ENCODE peak calls at places on chromosomes 1 and 21, in six cellular contexts. M is CD8-positive, alpha-beta T cell; D is AG10803; Z is stomach; T is BE2C; A is Peyer's patch. G is an unnamed sample.

GRCh38 chr1:6025269-6026094 is 20.2 kb upstream of the KCNAB2 start:
- DNase-seq in Z (no peak), M (no peak), A (no peak), D (no peak), T (no peak), G (no peak)

GRCh38 chr1:161258439-161259386 is at the start of gene PCP4L1:
- DNase-seq in D (peak), M (peak), T (peak), Z (peak), A (peak), G (no peak)

GRCh38 chr21:25449950-25450349 is 157.3 kb downstream of the MRPL39 start:
- DNase-seq in Z (no peak), M (no peak), T (no peak), D (no peak), A (no peak), G (no peak)

GRCh38 chr1:154407866-154408777 is 3.0 kb downstream of the IL6R start:
- DNase-seq in Z (no peak), T (no peak), A (no peak), M (no peak), D (peak), G (no peak)

GRCh38 chr1:99843760-99844159 is 6.4 kb upstream of the AGL start:
- DNase-seq in A (no peak), M (no peak), Z (no peak), D (no peak), T (no peak), G (no peak)

GRCh38 chr21:45053561-45053960 is 20.8 kb upstream of the ADARB1 start:
- DNase-seq in Z (no peak), A (no peak), M (no peak), T (no peak), D (no peak), G (no peak)

GRCh38 chr1:17189632-17190525 is 15.0 kb upstream of the PADI1 start:
- DNase-seq in T (no peak), M (no peak), Z (peak), D (peak), A (no peak), G (no peak)

GRCh38 chr1:41381691-41382530 is 20.7 kb downstream of the FOXO6 start:
- DNase-seq in M (no peak), D (peak), T (peak), A (no peak), Z (peak), G (no peak)

DNA sequence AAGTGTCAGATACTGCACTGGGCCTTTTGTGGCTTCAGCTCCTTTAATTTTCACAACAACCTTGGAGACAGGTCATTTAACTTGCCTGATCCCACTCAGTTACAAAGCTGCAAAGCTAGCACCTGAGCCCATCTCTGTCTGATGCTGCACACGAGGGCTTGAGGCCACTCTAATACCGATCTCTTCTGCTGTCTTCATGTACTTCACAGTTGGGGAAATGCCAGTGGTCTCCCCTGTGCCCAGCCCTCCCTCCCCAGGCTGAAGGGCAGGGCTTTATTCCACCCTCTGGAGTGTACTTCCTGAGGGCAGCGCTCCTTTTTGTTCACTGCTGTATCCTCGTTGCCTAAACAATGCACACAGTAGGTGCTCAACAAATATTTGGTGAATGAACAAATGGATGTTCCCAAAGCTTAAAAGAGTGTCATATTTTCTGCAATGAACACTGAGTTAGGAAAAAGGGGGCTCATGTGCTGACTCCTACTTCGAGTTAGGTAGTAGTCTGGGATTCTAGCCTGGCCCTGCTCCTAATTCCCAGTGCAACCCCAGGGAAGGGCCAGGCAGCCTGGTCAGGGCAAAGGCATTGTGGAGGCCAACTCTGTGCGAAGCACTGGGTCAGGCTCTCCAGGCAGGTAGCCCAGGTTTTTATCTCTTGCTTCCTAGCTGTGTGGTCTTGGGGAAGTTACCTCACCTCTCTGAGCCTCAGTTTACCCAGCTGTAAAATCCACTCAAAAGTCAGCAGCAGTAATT is 1.1 kb downstream of the TMCO4 start:
- DNase-seq in A (no peak), Z (no peak), T (no peak), D (no peak), M (no peak), G (no peak)
- H3K4me3 ChIP-seq in A (peak), Z (peak), T (no peak), D (peak), M (peak), G (no peak)

GRCh38 chr1:115280073-115280472 is 58.0 kb downstream of the NGF start:
- DNase-seq in T (no peak), M (no peak), A (no peak), Z (no peak), D (peak), G (no peak)
- H3K4me3 ChIP-seq in T (no peak), M (no peak), A (no peak), Z (no peak), D (peak), G (no peak)

GRCh38 chr1:31705080-31705866 is 1.5 kb upstream of the COL16A1 start:
- DNase-seq in D (peak), T (no peak), Z (peak), M (peak), A (peak), G (peak)
- H3K4me3 ChIP-seq in D (peak), T (no peak), Z (peak), M (no peak), A (peak), G (no peak)

GRCh38 chr1:81510701-81511100 is 290.0 kb upstream of the ADGRL2 start:
- DNase-seq in Z (no peak), D (no peak), A (no peak), M (no peak), T (no peak), G (no peak)
- H3K4me3 ChIP-seq in Z (no peak), D (no peak), A (no peak), M (no peak), T (no peak), G (no peak)

DNA sequence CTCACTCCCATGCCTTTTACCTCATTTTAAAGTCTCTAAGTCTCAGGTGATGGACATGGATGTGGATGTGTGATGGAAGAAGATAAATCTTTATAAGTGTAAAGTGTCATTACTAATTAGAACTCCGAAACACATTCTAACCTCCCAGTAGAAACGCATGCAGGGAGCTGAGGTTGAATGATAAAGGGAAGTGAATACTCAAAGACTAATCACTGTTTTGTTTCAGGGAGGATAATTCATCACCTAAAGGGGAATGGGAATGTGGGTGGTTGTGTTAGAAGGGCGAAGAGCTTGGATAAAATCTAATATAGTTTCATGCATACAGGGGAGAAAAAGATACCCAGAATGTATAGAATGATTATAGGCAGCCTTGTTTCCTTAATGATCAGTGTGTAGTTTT is 12.5 kb downstream of the NCAM2 start:
- DNase-seq in Z (no peak), A (no peak), M (no peak), T (no peak), D (no peak), G (no peak)
- H3K4me3 ChIP-seq in Z (no peak), A (no peak), M (no peak), T (no peak), D (no peak), G (no peak)

GRCh38 chr1:9715536-9716226 is 64.2 kb downstream of the PIK3CD start:
- DNase-seq in A (peak), Z (no peak), M (peak), T (no peak), D (no peak), G (no peak)
- H3K4me3 ChIP-seq in A (peak), Z (no peak), M (peak), T (no peak), D (no peak), G (no peak)

GRCh38 chr1:2277741-2278488 is 49.8 kb downstream of the SKI start:
- DNase-seq in A (no peak), M (no peak), Z (no peak), T (no peak), D (peak), G (no peak)

GRCh38 chr1:2279882-2280281 is 51.8 kb downstream of the SKI start:
- DNase-seq in Z (no peak), D (no peak), T (no peak), M (no peak), A (no peak), G (no peak)

GRCh38 chr1:2276803-2277580 is 48.9 kb downstream of the SKI start:
- DNase-seq in A (no peak), T (no peak), M (no peak), Z (no peak), D (peak), G (no peak)

GRCh38 chr1:2279210-2279639 is 51.1 kb downstream of the SKI start:
- DNase-seq in A (no peak), Z (no peak), M (no peak), T (no peak), D (peak), G (no peak)

DNA sequence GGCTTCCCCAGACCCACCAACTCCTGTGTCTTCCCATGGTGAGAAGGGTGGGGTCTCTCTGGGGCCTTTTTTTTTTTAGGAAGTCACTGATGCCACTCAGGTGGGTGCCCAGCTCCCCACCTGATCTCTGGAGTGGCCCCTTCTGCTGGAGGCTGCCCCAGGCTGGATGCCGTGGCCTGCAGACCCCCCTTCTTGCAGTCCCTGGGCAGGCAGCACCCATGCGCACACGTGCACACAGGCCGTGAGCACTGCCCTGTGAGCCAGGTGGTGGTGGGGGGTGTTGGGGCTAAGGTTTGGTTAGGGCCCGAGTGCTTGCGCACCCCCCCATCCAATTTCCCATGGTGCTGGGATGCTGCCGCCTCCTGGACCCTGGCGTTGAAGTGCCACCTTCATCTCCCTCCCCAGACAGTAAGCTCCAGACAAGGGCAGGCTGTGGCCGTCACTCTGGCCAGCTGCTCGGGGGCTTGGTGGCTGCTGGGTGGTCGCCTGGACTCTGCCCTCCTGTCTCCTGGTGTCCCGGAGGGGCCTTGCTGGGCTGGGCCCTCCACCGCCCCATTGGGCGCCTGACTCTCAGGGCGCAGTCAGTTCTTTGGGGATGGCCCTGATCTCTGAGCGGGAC is 50.6 kb downstream of the SKI start:
- DNase-seq in D (no peak), T (no peak), M (no peak), Z (no peak), A (no peak), G (no peak)
- H3K4me3 ChIP-seq in D (no peak), T (no peak), M (no peak), Z (no peak), A (no peak), G (no peak)

DNA sequence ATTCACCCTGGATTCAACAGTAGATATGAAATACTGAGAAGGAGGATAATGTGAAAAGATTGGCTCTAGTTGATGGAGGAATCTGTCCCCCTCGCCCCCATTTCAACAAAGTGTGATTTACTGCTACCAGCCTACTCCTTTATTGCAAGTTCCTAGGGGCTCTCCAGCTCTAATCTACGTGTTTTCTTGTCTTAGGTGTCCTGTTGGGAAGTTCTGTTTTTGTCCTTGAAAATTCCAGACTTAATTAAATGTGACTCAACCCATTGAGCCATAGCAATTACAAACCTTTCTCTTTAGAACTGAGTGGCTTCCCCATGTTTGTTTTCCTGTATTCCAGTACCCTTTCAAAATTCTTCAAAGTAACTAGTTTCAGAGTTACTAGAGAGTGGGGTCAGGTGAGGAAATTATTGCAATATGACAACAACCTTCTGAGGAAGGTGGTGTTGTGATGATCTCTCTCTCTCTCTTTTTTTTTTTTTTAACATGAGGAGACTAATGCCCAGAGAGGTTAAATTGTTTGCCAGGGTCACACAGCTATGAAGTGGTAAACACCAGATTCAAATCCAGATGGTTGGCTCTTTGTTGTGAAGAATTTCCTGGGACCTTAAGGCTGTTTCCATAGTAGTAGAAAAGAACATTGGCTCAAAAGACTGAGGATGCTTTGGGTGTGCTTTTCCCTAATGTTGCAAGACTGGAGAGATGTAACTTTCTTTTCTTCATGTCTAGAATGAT is 3.5 kb downstream of the RGL1 start:
- DNase-seq in Z (no peak), T (no peak), A (no peak), D (peak), M (no peak), G (no peak)
- H3K4me3 ChIP-seq in Z (peak), T (no peak), A (no peak), D (no peak), M (no peak), G (no peak)

GRCh38 chr1:201375169-201375568 is 2.3 kb downstream of the TNNT2 start:
- DNase-seq in M (no peak), D (no peak), A (no peak), T (no peak), Z (no peak), G (no peak)
- H3K4me3 ChIP-seq in M (no peak), D (no peak), A (no peak), T (no peak), Z (no peak), G (no peak)